ENCODE peak calls at places on chromosomes 7 and 10, in seven cellular contexts. One of them, this sample, is unnamed.

GRCh38 chr10:114121031-114121430 is 53.0 kb downstream of the CCDC186 start:
- DNase-seq in lower lobe of right lung: no peak
- DNase-seq in lung: no peak
- DNase-seq in endothelial cell: no peak
- DNase-seq in progenitor cell of endocrine pancreas: no peak
- DNase-seq in foreskin fibroblast: no peak
- DNase-seq in WERI-Rb-1: no peak
- DNase-seq in this sample: no peak

GRCh38 chr7:121714559-121715303 is 158.2 kb upstream of the PTPRZ1 start:
- DNase-seq in lower lobe of right lung: no peak
- DNase-seq in lung: no peak
- DNase-seq in endothelial cell: no peak
- DNase-seq in progenitor cell of endocrine pancreas: no peak
- DNase-seq in foreskin fibroblast: no peak
- DNase-seq in WERI-Rb-1: no peak
- DNase-seq in this sample: no peak

GRCh38 chr10:78520737-78521430 is 487.2 kb downstream of the RPS24 start:
- DNase-seq in lower lobe of right lung: no peak
- DNase-seq in lung: no peak
- DNase-seq in endothelial cell: peak; percentile 17
- DNase-seq in progenitor cell of endocrine pancreas: no peak
- DNase-seq in foreskin fibroblast: no peak
- DNase-seq in WERI-Rb-1: peak; percentile 49
- DNase-seq in this sample: no peak

GRCh38 chr10:107398115-107398514 is 233.6 kb upstream of the SORCS1 start:
- DNase-seq in lower lobe of right lung: no peak
- DNase-seq in lung: no peak
- DNase-seq in endothelial cell: no peak
- DNase-seq in progenitor cell of endocrine pancreas: no peak
- DNase-seq in foreskin fibroblast: no peak
- DNase-seq in WERI-Rb-1: no peak
- DNase-seq in this sample: no peak

GRCh38 chr7:16542401-16542800 is 15.8 kb downstream of the LRRC72 start:
- DNase-seq in lower lobe of right lung: no peak
- DNase-seq in lung: no peak
- DNase-seq in endothelial cell: no peak
- DNase-seq in progenitor cell of endocrine pancreas: no peak
- DNase-seq in foreskin fibroblast: no peak
- DNase-seq in WERI-Rb-1: no peak
- DNase-seq in this sample: no peak

GRCh38 chr7:120833551-120833950 is 24.4 kb downstream of the TSPAN12 start:
- DNase-seq in lower lobe of right lung: no peak
- DNase-seq in lung: no peak
- DNase-seq in endothelial cell: no peak
- DNase-seq in progenitor cell of endocrine pancreas: no peak
- DNase-seq in foreskin fibroblast: no peak
- DNase-seq in WERI-Rb-1: no peak
- DNase-seq in this sample: no peak

GRCh38 chr10:78231930-78232329 is 198.3 kb downstream of the RPS24 start:
- DNase-seq in lower lobe of right lung: no peak
- DNase-seq in lung: no peak
- DNase-seq in endothelial cell: no peak
- DNase-seq in progenitor cell of endocrine pancreas: no peak
- DNase-seq in foreskin fibroblast: no peak
- DNase-seq in WERI-Rb-1: no peak
- DNase-seq in this sample: no peak

GRCh38 chr7:142884285-142884637 is 1.3 kb downstream of the TRPV6 start:
- DNase-seq in lower lobe of right lung: no peak
- DNase-seq in lung: no peak
- DNase-seq in endothelial cell: no peak
- DNase-seq in progenitor cell of endocrine pancreas: no peak
- DNase-seq in foreskin fibroblast: no peak
- DNase-seq in WERI-Rb-1: peak; percentile 0
- DNase-seq in this sample: no peak

GRCh38 chr7:102912742-102913141 is at the start of gene LRRC17:
- DNase-seq in lower lobe of right lung: no peak
- DNase-seq in lung: no peak
- DNase-seq in endothelial cell: no peak
- DNase-seq in progenitor cell of endocrine pancreas: no peak
- DNase-seq in foreskin fibroblast: peak; percentile 87
- DNase-seq in WERI-Rb-1: no peak
- DNase-seq in this sample: no peak

GRCh38 chr10:2839081-2839725 is 228.1 kb upstream of the PFKP start:
- DNase-seq in lower lobe of right lung: peak; percentile 55
- DNase-seq in lung: peak; percentile 42
- DNase-seq in endothelial cell: peak; percentile 64
- DNase-seq in progenitor cell of endocrine pancreas: no peak
- DNase-seq in foreskin fibroblast: no peak
- DNase-seq in WERI-Rb-1: peak; percentile 55
- DNase-seq in this sample: no peak
- TF ChIP-seq CTCF in lower lobe of right lung: peak; percentile 63
- TF ChIP-seq CTCF in lung: no peak
- TF ChIP-seq CTCF in endothelial cell: peak; percentile 74
- TF ChIP-seq CTCF in progenitor cell of endocrine pancreas: peak; percentile 57
- TF ChIP-seq CTCF in foreskin fibroblast: peak; percentile 23
- TF ChIP-seq CTCF in WERI-Rb-1: peak; percentile 77
- TF ChIP-seq CTCF in this sample: peak; percentile 62

GRCh38 chr7:129493555-129493954 is 8.8 kb upstream of the SMKR1 start:
- DNase-seq in lower lobe of right lung: no peak
- DNase-seq in lung: no peak
- DNase-seq in endothelial cell: no peak
- DNase-seq in progenitor cell of endocrine pancreas: no peak
- DNase-seq in foreskin fibroblast: no peak
- DNase-seq in WERI-Rb-1: no peak
- DNase-seq in this sample: no peak
- TF ChIP-seq CTCF in lower lobe of right lung: no peak
- TF ChIP-seq CTCF in lung: no peak
- TF ChIP-seq CTCF in endothelial cell: no peak
- TF ChIP-seq CTCF in progenitor cell of endocrine pancreas: no peak
- TF ChIP-seq CTCF in foreskin fibroblast: no peak
- TF ChIP-seq CTCF in WERI-Rb-1: no peak
- TF ChIP-seq CTCF in this sample: peak; percentile 49

DNA sequence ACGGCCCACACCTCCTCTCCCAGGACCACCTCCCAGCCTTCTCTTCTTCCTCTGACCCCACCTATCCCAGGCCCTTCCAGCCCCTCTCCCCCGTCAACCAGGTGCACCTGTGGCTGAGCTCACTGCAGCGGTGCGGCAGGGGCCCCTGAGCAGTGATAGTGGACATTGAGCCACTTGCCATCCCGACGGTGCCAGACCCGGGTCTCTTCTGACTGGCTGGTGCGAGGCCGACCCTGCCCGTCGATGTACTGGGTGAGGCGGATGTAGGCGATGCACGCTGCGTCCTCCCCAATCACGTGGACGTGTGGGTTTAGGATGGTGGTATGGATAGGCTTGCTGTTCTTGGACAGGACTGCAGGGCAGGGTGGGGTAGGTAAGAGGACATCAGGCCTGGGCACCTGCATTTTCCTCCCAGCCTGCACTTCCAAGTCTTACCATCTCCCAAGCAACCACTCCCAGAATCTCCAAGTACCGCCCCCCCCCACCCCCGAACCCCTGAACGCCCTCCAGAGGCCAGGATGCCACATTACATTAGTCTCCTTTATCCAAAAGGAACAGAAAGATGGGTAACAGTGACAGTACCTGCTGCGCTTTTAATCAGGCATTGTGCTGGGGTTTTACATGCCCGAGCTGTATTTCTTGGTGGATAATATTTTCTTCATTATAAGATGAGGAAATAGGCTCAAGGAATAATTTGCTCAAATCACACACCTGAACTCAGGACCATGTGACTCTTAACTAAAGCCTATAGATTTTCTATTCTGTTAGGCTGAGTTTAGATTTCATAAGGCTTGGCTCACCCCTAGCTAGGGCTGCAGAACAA is 3.7 kb upstream of the NDST2 start:
- DNase-seq in lower lobe of right lung: no peak
- DNase-seq in lung: no peak
- DNase-seq in endothelial cell: no peak
- DNase-seq in progenitor cell of endocrine pancreas: no peak
- DNase-seq in foreskin fibroblast: no peak
- DNase-seq in WERI-Rb-1: peak; percentile 46
- DNase-seq in this sample: no peak
- TF ChIP-seq CTCF in lower lobe of right lung: no peak
- TF ChIP-seq CTCF in lung: no peak
- TF ChIP-seq CTCF in endothelial cell: peak; percentile 54
- TF ChIP-seq CTCF in progenitor cell of endocrine pancreas: peak; percentile 16
- TF ChIP-seq CTCF in foreskin fibroblast: no peak
- TF ChIP-seq CTCF in WERI-Rb-1: peak; percentile 41
- TF ChIP-seq CTCF in this sample: peak; percentile 60

GRCh38 chr7:138460649-138461607 is 869 bp downstream of the TRIM24 start:
- DNase-seq in lower lobe of right lung: peak; percentile 75
- DNase-seq in lung: peak; percentile 46
- DNase-seq in endothelial cell: peak; percentile 62
- DNase-seq in progenitor cell of endocrine pancreas: peak; percentile 61
- DNase-seq in foreskin fibroblast: peak; percentile 15
- DNase-seq in WERI-Rb-1: peak; percentile 72
- DNase-seq in this sample: no peak
- TF ChIP-seq CTCF in lower lobe of right lung: no peak
- TF ChIP-seq CTCF in lung: no peak
- TF ChIP-seq CTCF in endothelial cell: no peak
- TF ChIP-seq CTCF in progenitor cell of endocrine pancreas: peak; percentile 23
- TF ChIP-seq CTCF in foreskin fibroblast: no peak
- TF ChIP-seq CTCF in WERI-Rb-1: no peak
- TF ChIP-seq CTCF in this sample: peak; percentile 47

GRCh38 chr10:120646738-120647427 is 189.9 kb downstream of the PLPP4 start:
- DNase-seq in lower lobe of right lung: no peak
- DNase-seq in lung: no peak
- DNase-seq in endothelial cell: no peak
- DNase-seq in progenitor cell of endocrine pancreas: no peak
- DNase-seq in foreskin fibroblast: no peak
- DNase-seq in WERI-Rb-1: no peak
- DNase-seq in this sample: no peak
- TF ChIP-seq CTCF in lower lobe of right lung: no peak
- TF ChIP-seq CTCF in lung: no peak
- TF ChIP-seq CTCF in endothelial cell: no peak
- TF ChIP-seq CTCF in progenitor cell of endocrine pancreas: peak; percentile 33
- TF ChIP-seq CTCF in foreskin fibroblast: no peak
- TF ChIP-seq CTCF in WERI-Rb-1: peak; percentile 32
- TF ChIP-seq CTCF in this sample: no peak

DNA sequence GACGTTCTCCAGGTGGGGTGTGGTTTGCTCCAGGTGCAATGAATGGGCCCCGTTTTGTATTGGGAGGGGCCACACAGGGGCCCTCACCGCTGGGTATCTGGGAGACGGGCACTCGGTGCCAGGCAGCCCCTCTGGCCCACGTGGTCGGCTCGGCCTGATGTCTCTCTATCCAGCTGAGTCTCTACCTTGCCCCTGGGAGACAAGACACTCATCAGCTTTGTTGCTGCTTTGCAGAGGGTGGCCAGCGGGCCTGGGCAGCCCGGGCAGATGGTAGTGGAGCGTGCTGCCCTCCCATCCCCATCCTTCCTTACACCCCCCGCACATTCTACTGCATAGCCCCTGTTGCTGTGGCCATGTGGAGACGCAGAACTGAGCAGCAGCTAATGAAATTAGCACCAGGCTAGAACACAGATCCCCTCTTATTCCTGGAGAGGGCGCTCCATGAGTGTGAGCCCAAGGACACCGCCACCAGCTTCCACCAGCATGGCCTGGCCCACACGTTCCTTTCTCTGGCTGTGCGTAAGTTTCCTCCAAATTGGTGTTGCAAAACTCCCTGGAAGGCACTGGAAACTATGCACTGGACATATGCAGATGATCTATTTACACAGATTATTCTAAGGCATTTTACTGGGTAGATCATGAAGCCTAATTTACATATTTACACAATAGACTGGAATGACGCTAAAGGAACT is 455.8 kb upstream of the FOXK1 start:
- DNase-seq in lower lobe of right lung: no peak
- DNase-seq in lung: no peak
- DNase-seq in endothelial cell: no peak
- DNase-seq in progenitor cell of endocrine pancreas: no peak
- DNase-seq in foreskin fibroblast: no peak
- DNase-seq in WERI-Rb-1: peak; percentile 47
- DNase-seq in this sample: peak; percentile 59
- TF ChIP-seq CTCF in lower lobe of right lung: no peak
- TF ChIP-seq CTCF in lung: no peak
- TF ChIP-seq CTCF in endothelial cell: no peak
- TF ChIP-seq CTCF in progenitor cell of endocrine pancreas: peak; percentile 15
- TF ChIP-seq CTCF in foreskin fibroblast: no peak
- TF ChIP-seq CTCF in WERI-Rb-1: peak; percentile 76
- TF ChIP-seq CTCF in this sample: no peak

DNA sequence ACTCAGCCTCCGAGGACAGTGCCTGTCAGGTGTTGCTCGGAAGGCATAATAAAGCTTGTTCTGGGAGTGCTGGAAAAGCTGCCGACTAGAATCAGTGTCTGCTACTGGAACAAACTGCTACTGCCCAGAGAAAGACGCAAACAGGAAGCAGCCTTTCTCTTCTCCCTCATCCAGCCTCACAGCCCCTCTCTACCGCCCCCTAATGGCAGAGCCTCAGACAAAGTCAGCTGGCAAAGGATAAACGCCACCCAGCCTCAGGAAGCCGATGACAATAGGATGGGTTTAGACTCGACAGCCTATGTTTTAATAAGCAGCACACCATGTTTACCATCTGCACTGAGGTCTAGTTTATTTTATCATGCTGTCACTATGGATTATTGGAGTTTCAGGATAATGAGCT is 169.5 kb upstream of the LYZL1 start:
- DNase-seq in lower lobe of right lung: peak; percentile 49
- DNase-seq in lung: no peak
- DNase-seq in endothelial cell: peak; percentile 47
- DNase-seq in progenitor cell of endocrine pancreas: peak; percentile 34
- DNase-seq in foreskin fibroblast: no peak
- DNase-seq in WERI-Rb-1: peak; percentile 16
- DNase-seq in this sample: no peak
- TF ChIP-seq CTCF in lower lobe of right lung: peak; percentile 44
- TF ChIP-seq CTCF in lung: peak; percentile 10
- TF ChIP-seq CTCF in endothelial cell: peak; percentile 55
- TF ChIP-seq CTCF in progenitor cell of endocrine pancreas: peak; percentile 55
- TF ChIP-seq CTCF in foreskin fibroblast: peak; percentile 30
- TF ChIP-seq CTCF in WERI-Rb-1: peak; percentile 43
- TF ChIP-seq CTCF in this sample: peak; percentile 70

GRCh38 chr10:33066558-33067236 is 108.7 kb upstream of the ITGB1 start:
- DNase-seq in lower lobe of right lung: no peak
- DNase-seq in lung: no peak
- DNase-seq in endothelial cell: no peak
- DNase-seq in progenitor cell of endocrine pancreas: no peak
- DNase-seq in foreskin fibroblast: peak; percentile 52
- DNase-seq in WERI-Rb-1: no peak
- DNase-seq in this sample: no peak
- TF ChIP-seq CTCF in lower lobe of right lung: no peak
- TF ChIP-seq CTCF in lung: no peak
- TF ChIP-seq CTCF in endothelial cell: no peak
- TF ChIP-seq CTCF in progenitor cell of endocrine pancreas: no peak
- TF ChIP-seq CTCF in foreskin fibroblast: peak; percentile 34
- TF ChIP-seq CTCF in WERI-Rb-1: peak; percentile 25
- TF ChIP-seq CTCF in this sample: no peak

This sample was measured in chondrocyte.